ENCODE peak calls at places on chromosomes 7 and 10, in six cellular contexts. M is choroid plexus epithelial cell, L is right lobe of liver, H is mesothelial cell of epicardium, O is fibroblast of pulmonary artery, Q is HFFc6. K is an unnamed sample.
A peak's percentile ranks its signal among the peaks of the same experiment; 100 is the strongest.

GRCh38 chr10:20891338-20891714 is 5.8 kb downstream of the NEBL start:
- DNase-seq in Q (no peak), O (peak; percentile 81), H (no peak), M (peak; percentile 95), L (no peak), K (no peak)

GRCh38 chr7:98551541-98552273 is 65.4 kb upstream of the NPTX2 start:
- DNase-seq in Q (no peak), L (peak; percentile 2), H (no peak), O (no peak), M (no peak), K (no peak)

GRCh38 chr7:16587129-16587528 is 58.4 kb downstream of the ANKMY2 start:
- DNase-seq in L (no peak), H (no peak), O (no peak), Q (no peak), M (no peak), K (no peak)

GRCh38 chr7:21504021-21504420 is 38.8 kb upstream of the DNAH11 start:
- DNase-seq in H (no peak), O (no peak), Q (no peak), L (no peak), M (no peak), K (no peak)

GRCh38 chr10:97038688-97039087 is 147.1 kb downstream of the SLIT1 start:
- DNase-seq in H (no peak), M (no peak), O (no peak), L (no peak), Q (no peak), K (no peak)

GRCh38 chr10:110503528-110504110 is 5.9 kb downstream of the DUSP5 start:
- DNase-seq in Q (no peak), H (no peak), O (no peak), M (no peak), L (no peak), K (no peak)

GRCh38 chr7:137996386-137996851 is 5.5 kb downstream of the CREB3L2 start:
- DNase-seq in M (peak; percentile 97), H (no peak), Q (no peak), L (no peak), O (peak; percentile 93), K (no peak)

GRCh38 chr7:100044719-100045118 is 4.9 kb upstream of the ZSCAN21 start:
- DNase-seq in M (no peak), O (no peak), Q (no peak), H (no peak), L (peak; percentile 65), K (peak; percentile 30)

GRCh38 chr10:103763374-103764202 is 91.8 kb downstream of the SH3PXD2A start:
- DNase-seq in H (no peak), O (peak; percentile 20), M (peak; percentile 33), Q (no peak), L (peak; percentile 37), K (no peak)

GRCh38 chr7:52168085-52168484 is 851.5 kb upstream of the COBL start:
- DNase-seq in O (no peak), Q (no peak), M (no peak), H (no peak), L (no peak), K (no peak)
- TF ChIP-seq CTCF in O (no peak), Q (no peak), M (no peak), H (peak; percentile 22), L (peak; percentile 21), K (peak; percentile 44)

DNA sequence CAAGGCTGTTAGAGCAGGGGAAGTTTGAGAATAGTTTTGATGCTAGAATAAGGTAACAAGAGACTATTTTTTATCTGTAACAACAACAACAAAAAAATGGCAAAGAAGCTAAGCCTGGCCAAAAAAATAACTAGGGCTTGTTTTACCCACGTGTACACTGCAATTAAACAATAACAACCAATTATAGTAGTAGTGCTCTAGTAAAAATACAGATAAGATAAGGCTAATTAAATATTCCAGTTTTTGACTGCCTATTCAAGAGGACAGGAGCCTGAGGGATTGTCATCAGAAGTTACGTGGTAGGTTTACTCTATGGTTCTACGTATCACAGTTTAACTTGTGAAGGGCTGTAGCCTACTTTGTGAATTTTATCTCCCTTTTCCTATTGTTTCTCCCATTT is 29.2 kb downstream of the PCGF5 start:
- DNase-seq in M (no peak), H (no peak), Q (no peak), L (no peak), O (no peak), K (no peak)
- TF ChIP-seq CTCF in M (no peak), H (no peak), Q (no peak), L (no peak), O (no peak), K (no peak)

DNA sequence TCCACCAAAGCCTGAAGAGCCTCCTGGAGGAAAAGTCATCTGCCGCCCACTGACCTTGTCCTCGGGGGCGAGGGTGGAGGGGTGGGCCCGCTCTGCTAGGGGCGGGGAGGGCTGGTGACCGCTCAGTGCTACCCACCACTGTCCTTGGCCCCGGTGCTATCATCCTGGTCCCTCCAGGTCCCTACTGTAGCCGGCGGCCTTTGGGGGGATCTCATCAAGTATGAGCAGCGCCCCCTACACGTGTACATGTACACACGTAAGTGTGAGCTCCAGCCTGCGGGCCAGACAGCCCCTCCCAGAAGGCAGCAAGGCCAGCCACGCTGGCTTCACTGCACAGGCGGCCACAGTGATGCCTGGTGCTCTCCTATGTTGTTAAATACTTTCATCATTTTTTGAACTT is 19.6 kb downstream of the TTYH3 start:
- DNase-seq in Q (no peak), H (no peak), L (no peak), O (no peak), M (no peak), K (no peak)
- TF ChIP-seq CTCF in Q (peak; percentile 59), H (no peak), L (no peak), O (no peak), M (peak; percentile 15), K (peak; percentile 32)

GRCh38 chr7:52154382-52154781 is 837.8 kb upstream of the COBL start:
- DNase-seq in O (no peak), H (no peak), M (no peak), Q (no peak), L (no peak), K (no peak)
- TF ChIP-seq CTCF in O (no peak), H (no peak), M (no peak), Q (no peak), L (no peak), K (no peak)

K was measured in GM13977.